ENCODE peak calls at places on chromosomes 11 and 22, in eight cellular contexts. Q is MG63; E is left cardiac atrium; A is activated naive CD4-positive, alpha-beta T cell; D is activated CD4-positive, alpha-beta T cell treated with anti-CD3 and anti-CD28 coated beads, Interleukin-2, amount 50 U/mL, for 24 hours; T is right cardiac atrium; B is left ventricle myocardium inferior; K is LoVo. C is an unnamed sample.

GRCh38 chr11:86291466-86292262 is 10.4 kb upstream of the HIKESHI start:
- DNase-seq in Q (peak; percentile 31), E (peak; percentile 37), A (no peak), D (peak; percentile 70), T (peak; percentile 71), B (no peak), K (peak; percentile 46), C (peak; percentile 16)

GRCh38 chr11:32090774-32091370 is at the start of gene RCN1:
- DNase-seq in Q (peak; percentile 79), E (peak; percentile 79), A (peak; percentile 13), D (no peak), T (peak; percentile 89), B (peak; percentile 77), K (peak; percentile 76), C (peak; percentile 32)

GRCh38 chr11:63882555-63883242 is 34.3 kb downstream of the RCOR2 start:
- DNase-seq in Q (no peak), E (peak; percentile 38), A (no peak), D (no peak), T (no peak), B (peak; percentile 23), K (no peak), C (peak; percentile 54)

GRCh38 chr11:89491141-89491690 is at the start of gene NOX4:
- DNase-seq in Q (peak; percentile 63), E (peak; percentile 53), A (no peak), D (no peak), T (peak; percentile 90), B (peak; percentile 55), K (no peak), C (peak; percentile 32)

GRCh38 chr22:39932918-39933649 is 27.1 kb upstream of the TMA7B start:
- DNase-seq in Q (no peak), E (no peak), A (no peak), D (no peak), T (no peak), B (no peak), K (no peak), C (no peak)

GRCh38 chr11:121829159-121829643 is 286.8 kb downstream of the BLID start:
- DNase-seq in Q (peak; percentile 88), E (peak; percentile 57), A (no peak), D (no peak), T (peak; percentile 53), B (no peak), K (peak; percentile 19), C (peak; percentile 39)

GRCh38 chr11:101428918-101429317 is 154.9 kb downstream of the TRPC6 start:
- DNase-seq in Q (no peak), E (no peak), A (no peak), D (no peak), T (no peak), B (no peak), K (peak; percentile 27), C (no peak)

GRCh38 chr11:126627376-126627775 is 271.9 kb downstream of the ST3GAL4 start:
- DNase-seq in Q (no peak), E (no peak), A (no peak), D (no peak), T (no peak), B (no peak), K (no peak), C (no peak)

GRCh38 chr11:70826541-70826943 is 425.8 kb downstream of the SHANK2 start:
- DNase-seq in Q (no peak), E (no peak), A (no peak), D (no peak), T (no peak), B (no peak), K (no peak), C (peak; percentile 5)

GRCh38 chr11:76315182-76315853 is 65.6 kb downstream of the THAP12 start:
- DNase-seq in Q (peak; percentile 8), E (no peak), A (no peak), D (no peak), T (no peak), B (no peak), K (no peak), C (no peak)

GRCh38 chr11:114261791-114262190 is 34.4 kb upstream of the NNMT start:
- DNase-seq in Q (no peak), E (no peak), A (no peak), D (no peak), T (peak; percentile 47), B (no peak), K (no peak), C (no peak)

GRCh38 chr11:10780040-10780439 is 28.7 kb downstream of the EIF4G2 start:
- DNase-seq in Q (no peak), E (no peak), A (no peak), D (no peak), T (no peak), B (no peak), K (no peak), C (no peak)

GRCh38 chr11:64355078-64355940 is 3.7 kb upstream of the RPS6KA4 start:
- DNase-seq in Q (peak; percentile 89), E (peak; percentile 87), A (no peak), D (no peak), T (peak; percentile 93), B (peak; percentile 77), K (peak; percentile 85), C (peak; percentile 66)

GRCh38 chr11:10932976-10933375 is 75.1 kb upstream of the ZBED5 start:
- DNase-seq in Q (no peak), E (no peak), A (no peak), D (no peak), T (no peak), B (no peak), K (no peak), C (no peak)

GRCh38 chr22:32625985-32626384 is 151.4 kb downstream of the FBXO7 start:
- DNase-seq in Q (no peak), E (peak; percentile 47), A (no peak), D (no peak), T (peak; percentile 81), B (no peak), K (no peak), C (no peak)

GRCh38 chr11:128942807-128943430 is at the start of gene TP53AIP1:
- DNase-seq in Q (no peak), E (no peak), A (no peak), D (no peak), T (no peak), B (no peak), K (no peak), C (no peak)

GRCh38 chr11:64743591-64744543 is at the start of gene RASGRP2:
- DNase-seq in Q (peak; percentile 44), E (peak; percentile 84), A (peak; percentile 57), D (no peak), T (peak; percentile 92), B (peak; percentile 88), K (no peak), C (no peak)

C was measured in foreskin melanocyte.